ENCODE peak calls at places on chromosomes 12 and 14, in seven cellular contexts. One of them, this sample, is unnamed. For H3K4me1, the result is how much of the 10 kb centered on the place peaks cover.

GRCh38 chr12:40224439-40225291 is at the start of gene LRRK2:
- DNase-seq in endodermal cell: peak
- DNase-seq in CD8-positive, alpha-beta T cell: peak
- DNase-seq in psoas muscle: peak
- DNase-seq in PC-9: no peak
- DNase-seq in tibial nerve: peak
- DNase-seq in ascending aorta: peak
- DNase-seq in this sample: peak

GRCh38 chr14:70714055-70714550 is 72.4 kb downstream of the TTC9 start:
- DNase-seq in tibial nerve: no peak
- DNase-seq in CD8-positive, alpha-beta T cell: peak
- DNase-seq in ascending aorta: no peak
- DNase-seq in psoas muscle: no peak
- DNase-seq in PC-9: peak
- DNase-seq in endodermal cell: peak
- DNase-seq in this sample: no peak

GRCh38 chr12:128920468-128920867 is 67.2 kb downstream of the GLT1D1 start:
- DNase-seq in CD8-positive, alpha-beta T cell: no peak
- DNase-seq in psoas muscle: no peak
- DNase-seq in endodermal cell: no peak
- DNase-seq in ascending aorta: no peak
- DNase-seq in tibial nerve: no peak
- DNase-seq in PC-9: no peak
- DNase-seq in this sample: no peak

GRCh38 chr12:57522019-57522886 is at the start of gene MBD6:
- DNase-seq in tibial nerve: peak
- DNase-seq in psoas muscle: peak
- DNase-seq in PC-9: peak
- DNase-seq in endodermal cell: peak
- DNase-seq in CD8-positive, alpha-beta T cell: peak
- DNase-seq in ascending aorta: peak
- DNase-seq in this sample: peak

GRCh38 chr14:83041224-83041623 is 1507.6 kb upstream of the SEL1L start:
- DNase-seq in endodermal cell: no peak
- DNase-seq in tibial nerve: no peak
- DNase-seq in ascending aorta: no peak
- DNase-seq in psoas muscle: no peak
- DNase-seq in CD8-positive, alpha-beta T cell: no peak
- DNase-seq in PC-9: no peak
- DNase-seq in this sample: no peak

GRCh38 chr14:84029720-84030119 is 1500.2 kb upstream of the FLRT2 start:
- DNase-seq in ascending aorta: no peak
- DNase-seq in psoas muscle: no peak
- DNase-seq in endodermal cell: no peak
- DNase-seq in PC-9: no peak
- DNase-seq in tibial nerve: no peak
- DNase-seq in CD8-positive, alpha-beta T cell: no peak
- DNase-seq in this sample: no peak

GRCh38 chr12:108804361-108804949 is 52.9 kb downstream of the SSH1 start:
- DNase-seq in ascending aorta: no peak
- DNase-seq in PC-9: no peak
- DNase-seq in CD8-positive, alpha-beta T cell: no peak
- DNase-seq in psoas muscle: peak
- DNase-seq in endodermal cell: peak
- DNase-seq in tibial nerve: no peak
- DNase-seq in this sample: peak

GRCh38 chr12:11684393-11684792 is 34.9 kb downstream of the ETV6 start:
- DNase-seq in CD8-positive, alpha-beta T cell: no peak
- DNase-seq in endodermal cell: no peak
- DNase-seq in psoas muscle: no peak
- DNase-seq in tibial nerve: no peak
- DNase-seq in PC-9: no peak
- DNase-seq in ascending aorta: no peak
- DNase-seq in this sample: no peak

GRCh38 chr14:32254952-32255679 is 52.0 kb upstream of the RNU6-8 start:
- DNase-seq in PC-9: peak
- DNase-seq in CD8-positive, alpha-beta T cell: peak
- DNase-seq in ascending aorta: peak
- DNase-seq in endodermal cell: peak
- DNase-seq in psoas muscle: peak
- DNase-seq in tibial nerve: peak
- DNase-seq in this sample: no peak

GRCh38 chr12:124233846-124234620 is 60.9 kb upstream of the RFLNA start:
- DNase-seq in PC-9: no peak
- DNase-seq in tibial nerve: no peak
- DNase-seq in CD8-positive, alpha-beta T cell: no peak
- DNase-seq in endodermal cell: no peak
- DNase-seq in psoas muscle: no peak
- DNase-seq in ascending aorta: no peak
- DNase-seq in this sample: no peak

GRCh38 chr14:71933026-71933587 is 878 bp downstream of the RGS6 start:
- DNase-seq in tibial nerve: no peak
- DNase-seq in endodermal cell: peak
- DNase-seq in PC-9: no peak
- DNase-seq in psoas muscle: no peak
- DNase-seq in CD8-positive, alpha-beta T cell: no peak
- DNase-seq in ascending aorta: no peak
- DNase-seq in this sample: no peak

GRCh38 chr12:2574536-2574935 is 220.2 kb upstream of the FKBP4 start:
- DNase-seq in CD8-positive, alpha-beta T cell: no peak
- DNase-seq in psoas muscle: no peak
- DNase-seq in tibial nerve: no peak
- DNase-seq in ascending aorta: no peak
- DNase-seq in PC-9: no peak
- DNase-seq in endodermal cell: no peak
- DNase-seq in this sample: peak

GRCh38 chr14:68133856-68134255 is 314.3 kb downstream of the RAD51B start:
- DNase-seq in ascending aorta: no peak
- DNase-seq in CD8-positive, alpha-beta T cell: no peak
- DNase-seq in tibial nerve: no peak
- DNase-seq in endodermal cell: no peak
- DNase-seq in psoas muscle: no peak
- DNase-seq in PC-9: no peak
- DNase-seq in this sample: no peak

GRCh38 chr14:35254736-35255135 is 37.4 kb upstream of the PSMA6 start:
- DNase-seq in ascending aorta: no peak
- DNase-seq in tibial nerve: no peak
- DNase-seq in PC-9: no peak
- DNase-seq in psoas muscle: no peak
- DNase-seq in endodermal cell: no peak
- DNase-seq in CD8-positive, alpha-beta T cell: no peak
- DNase-seq in this sample: no peak

GRCh38 chr12:99232324-99232723 is 415.2 kb upstream of the GARIN6 start:
- DNase-seq in PC-9: no peak
- DNase-seq in ascending aorta: no peak
- DNase-seq in CD8-positive, alpha-beta T cell: no peak
- DNase-seq in psoas muscle: no peak
- DNase-seq in endodermal cell: no peak
- DNase-seq in tibial nerve: no peak
- DNase-seq in this sample: no peak

GRCh38 chr14:57987051-57987450 is 121.2 kb upstream of the SLC35F4 start:
- DNase-seq in ascending aorta: no peak
- DNase-seq in CD8-positive, alpha-beta T cell: no peak
- DNase-seq in endodermal cell: no peak
- DNase-seq in psoas muscle: no peak
- DNase-seq in tibial nerve: no peak
- DNase-seq in PC-9: no peak
- DNase-seq in this sample: no peak

GRCh38 chr12:19978193-19978592 is 390.1 kb upstream of the PDE3A start:
- DNase-seq in ascending aorta: no peak
- DNase-seq in tibial nerve: no peak
- DNase-seq in endodermal cell: no peak
- DNase-seq in CD8-positive, alpha-beta T cell: no peak
- DNase-seq in PC-9: no peak
- DNase-seq in psoas muscle: no peak
- DNase-seq in this sample: no peak

GRCh38 chr14:52351561-52352491 is 37.7 kb downstream of the PTGER2 start:
- DNase-seq in endodermal cell: no peak
- DNase-seq in ascending aorta: no peak
- DNase-seq in PC-9: no peak
- DNase-seq in tibial nerve: no peak
- DNase-seq in psoas muscle: no peak
- DNase-seq in CD8-positive, alpha-beta T cell: peak
- DNase-seq in this sample: no peak

GRCh38 chr14:30464481-30464880 is 94.5 kb upstream of the G2E3 start:
- DNase-seq in ascending aorta: no peak
- DNase-seq in CD8-positive, alpha-beta T cell: no peak
- DNase-seq in endodermal cell: no peak
- DNase-seq in psoas muscle: no peak
- DNase-seq in PC-9: no peak
- DNase-seq in tibial nerve: no peak
- DNase-seq in this sample: no peak

GRCh38 chr14:64636980-64637429 is 67.2 kb upstream of the PLEKHG3 start:
- DNase-seq in tibial nerve: no peak
- DNase-seq in CD8-positive, alpha-beta T cell: no peak
- DNase-seq in endodermal cell: no peak
- DNase-seq in PC-9: no peak
- DNase-seq in psoas muscle: no peak
- DNase-seq in ascending aorta: no peak
- DNase-seq in this sample: no peak

GRCh38 chr12:5243014-5243413 is 188.9 kb upstream of the NTF3 start:
- DNase-seq in PC-9: no peak
- DNase-seq in CD8-positive, alpha-beta T cell: no peak
- DNase-seq in ascending aorta: no peak
- DNase-seq in psoas muscle: no peak
- DNase-seq in tibial nerve: no peak
- DNase-seq in endodermal cell: no peak
- DNase-seq in this sample: no peak

DNA sequence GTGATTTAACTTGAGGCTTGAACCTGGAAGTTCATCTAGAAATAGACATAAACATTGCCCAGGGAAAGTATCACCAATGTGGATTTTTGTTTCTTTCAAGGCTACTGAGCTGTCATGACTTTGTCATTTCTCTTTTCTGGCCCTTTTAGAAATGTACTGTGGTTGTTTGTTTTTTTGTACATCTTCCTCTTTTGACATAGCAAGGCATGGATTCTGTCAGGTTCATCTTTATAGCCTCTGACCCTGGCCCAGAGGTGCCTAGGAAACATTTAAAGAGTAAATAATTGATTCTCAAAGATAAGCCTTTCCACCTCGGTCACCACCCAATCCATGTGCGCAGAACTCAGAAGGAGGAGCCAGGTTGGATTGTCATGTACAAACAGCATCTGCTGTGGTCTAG is 8.6 kb downstream of the CHST11 start:
- DNase-seq in PC-9: no peak
- DNase-seq in tibial nerve: no peak
- DNase-seq in CD8-positive, alpha-beta T cell: no peak
- DNase-seq in ascending aorta: no peak
- DNase-seq in endodermal cell: peak
- DNase-seq in psoas muscle: no peak
- DNase-seq in this sample: no peak
- H3K4me1 ChIP-seq in PC-9: under half
- H3K4me1 ChIP-seq in tibial nerve: under half
- H3K4me1 ChIP-seq in CD8-positive, alpha-beta T cell: half or more
- H3K4me1 ChIP-seq in ascending aorta: under half
- H3K4me1 ChIP-seq in endodermal cell: under half
- H3K4me1 ChIP-seq in psoas muscle: under half
- H3K4me1 ChIP-seq in this sample: under half

GRCh38 chr12:15688838-15689237 is 100.3 kb downstream of the EPS8 start:
- DNase-seq in PC-9: no peak
- DNase-seq in CD8-positive, alpha-beta T cell: no peak
- DNase-seq in ascending aorta: no peak
- DNase-seq in endodermal cell: peak
- DNase-seq in psoas muscle: no peak
- DNase-seq in tibial nerve: no peak
- DNase-seq in this sample: no peak
- H3K4me3 ChIP-seq in PC-9: no peak
- H3K4me3 ChIP-seq in CD8-positive, alpha-beta T cell: no peak
- H3K4me3 ChIP-seq in ascending aorta: peak
- H3K4me3 ChIP-seq in endodermal cell: no peak
- H3K4me3 ChIP-seq in psoas muscle: no peak
- H3K4me3 ChIP-seq in tibial nerve: peak
- H3K4me3 ChIP-seq in this sample: peak

DNA sequence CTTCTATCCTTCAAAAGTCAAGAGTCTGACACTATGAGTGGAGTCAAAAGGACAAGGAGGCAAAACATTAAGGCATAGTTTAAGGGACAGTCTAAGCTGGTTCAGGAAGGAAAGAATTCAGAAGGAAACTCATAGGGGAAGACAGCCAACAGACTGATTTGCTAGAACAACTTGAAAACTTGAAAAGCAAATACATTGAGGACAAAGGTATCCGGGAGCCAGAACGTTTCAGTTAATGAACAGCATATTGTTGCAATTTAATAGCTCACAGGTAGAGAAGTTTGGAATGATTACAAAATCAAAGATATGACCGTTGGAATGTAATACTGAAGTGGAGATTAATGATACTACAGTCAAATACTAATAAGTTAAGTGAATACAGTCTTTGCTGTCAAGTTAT is 312.8 kb upstream of the RPL10L start:
- DNase-seq in psoas muscle: no peak
- DNase-seq in PC-9: no peak
- DNase-seq in tibial nerve: no peak
- DNase-seq in CD8-positive, alpha-beta T cell: no peak
- DNase-seq in endodermal cell: no peak
- DNase-seq in ascending aorta: no peak
- DNase-seq in this sample: no peak
- TF ChIP-seq CTCF in psoas muscle: no peak
- TF ChIP-seq CTCF in PC-9: no peak
- TF ChIP-seq CTCF in tibial nerve: no peak
- TF ChIP-seq CTCF in CD8-positive, alpha-beta T cell: no peak
- TF ChIP-seq CTCF in endodermal cell: no peak
- TF ChIP-seq CTCF in ascending aorta: no peak
- TF ChIP-seq CTCF in this sample: no peak

GRCh38 chr12:122116707-122117535 is 38.4 kb downstream of the MLXIP start:
- DNase-seq in ascending aorta: no peak
- DNase-seq in PC-9: no peak
- DNase-seq in psoas muscle: no peak
- DNase-seq in endodermal cell: peak
- DNase-seq in tibial nerve: no peak
- DNase-seq in CD8-positive, alpha-beta T cell: no peak
- DNase-seq in this sample: no peak

GRCh38 chr12:122121341-122122192 is 43.0 kb downstream of the MLXIP start:
- DNase-seq in endodermal cell: peak
- DNase-seq in psoas muscle: no peak
- DNase-seq in ascending aorta: no peak
- DNase-seq in PC-9: no peak
- DNase-seq in CD8-positive, alpha-beta T cell: no peak
- DNase-seq in tibial nerve: no peak
- DNase-seq in this sample: no peak

GRCh38 chr12:122123761-122124145 is 45.2 kb downstream of the MLXIP start:
- DNase-seq in ascending aorta: no peak
- DNase-seq in tibial nerve: no peak
- DNase-seq in psoas muscle: no peak
- DNase-seq in PC-9: no peak
- DNase-seq in endodermal cell: peak
- DNase-seq in CD8-positive, alpha-beta T cell: no peak
- DNase-seq in this sample: no peak

GRCh38 chr12:122123051-122123760 is 44.6 kb downstream of the MLXIP start:
- DNase-seq in tibial nerve: peak
- DNase-seq in CD8-positive, alpha-beta T cell: peak
- DNase-seq in ascending aorta: no peak
- DNase-seq in endodermal cell: peak
- DNase-seq in psoas muscle: peak
- DNase-seq in PC-9: peak
- DNase-seq in this sample: peak

DNA sequence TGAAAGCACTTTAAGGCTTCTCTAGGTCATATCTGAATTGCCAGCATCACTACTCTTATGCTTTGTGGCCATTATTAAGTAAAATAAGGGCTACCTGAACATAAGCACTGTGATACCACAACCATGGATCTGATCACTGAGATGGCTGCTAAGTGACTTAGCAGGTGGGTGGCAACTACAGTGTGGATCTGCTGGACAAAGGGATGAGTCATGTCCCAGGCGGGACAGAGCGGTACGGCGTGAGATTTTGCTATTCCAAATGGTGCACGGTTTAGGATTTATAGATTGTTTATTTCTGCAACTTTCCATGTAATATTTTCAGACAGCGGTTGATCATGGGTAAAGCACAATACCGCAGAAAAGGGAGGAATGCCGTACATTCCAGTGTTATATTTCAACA is 39.4 kb downstream of the MLXIP start:
- DNase-seq in PC-9: no peak
- DNase-seq in psoas muscle: no peak
- DNase-seq in endodermal cell: no peak
- DNase-seq in ascending aorta: no peak
- DNase-seq in tibial nerve: no peak
- DNase-seq in CD8-positive, alpha-beta T cell: no peak
- DNase-seq in this sample: no peak
- H3K4me1 ChIP-seq in PC-9: under half
- H3K4me1 ChIP-seq in psoas muscle: half or more
- H3K4me1 ChIP-seq in endodermal cell: under half
- H3K4me1 ChIP-seq in ascending aorta: under half
- H3K4me1 ChIP-seq in tibial nerve: under half
- H3K4me1 ChIP-seq in CD8-positive, alpha-beta T cell: under half
- H3K4me1 ChIP-seq in this sample: under half

This sample was measured in suprapubic skin.